ENCODE peak calls at places on chromosomes 12 and 14, in eight cellular contexts. One of them, this sample, is unnamed.

GRCh38 chr14:102418853-102419240 is 56.1 kb downstream of the TECPR2 start:
- DNase-seq in HS-27A: no peak
- DNase-seq in foreskin keratinocyte: no peak
- DNase-seq in testis: no peak
- DNase-seq in omental fat pad: no peak
- DNase-seq in RWPE1: no peak
- DNase-seq in ovary: no peak
- DNase-seq in substantia nigra: no peak
- DNase-seq in this sample: peak; percentile 74

GRCh38 chr12:11607313-11608081 is 42.0 kb upstream of the ETV6 start:
- DNase-seq in ovary: no peak
- DNase-seq in omental fat pad: no peak
- DNase-seq in foreskin keratinocyte: no peak
- DNase-seq in testis: no peak
- DNase-seq in HS-27A: no peak
- DNase-seq in RWPE1: no peak
- DNase-seq in substantia nigra: no peak
- DNase-seq in this sample: no peak

GRCh38 chr12:63919758-63920157 is 75.3 kb downstream of the SRGAP1 start:
- DNase-seq in ovary: no peak
- DNase-seq in omental fat pad: no peak
- DNase-seq in testis: no peak
- DNase-seq in substantia nigra: no peak
- DNase-seq in RWPE1: no peak
- DNase-seq in HS-27A: peak; percentile 50
- DNase-seq in foreskin keratinocyte: no peak
- DNase-seq in this sample: no peak

GRCh38 chr12:131939007-131939406 is 9.9 kb downstream of the PUS1 start:
- DNase-seq in foreskin keratinocyte: no peak
- DNase-seq in HS-27A: no peak
- DNase-seq in RWPE1: no peak
- DNase-seq in testis: no peak
- DNase-seq in ovary: no peak
- DNase-seq in substantia nigra: no peak
- DNase-seq in omental fat pad: no peak
- DNase-seq in this sample: no peak

GRCh38 chr12:19530631-19531020 is 91.3 kb downstream of the AEBP2 start:
- DNase-seq in ovary: no peak
- DNase-seq in substantia nigra: no peak
- DNase-seq in omental fat pad: no peak
- DNase-seq in HS-27A: no peak
- DNase-seq in testis: no peak
- DNase-seq in foreskin keratinocyte: no peak
- DNase-seq in RWPE1: peak; percentile 11
- DNase-seq in this sample: no peak

GRCh38 chr14:64723691-64724577 is 19.7 kb downstream of the PLEKHG3 start:
- DNase-seq in HS-27A: no peak
- DNase-seq in foreskin keratinocyte: no peak
- DNase-seq in RWPE1: no peak
- DNase-seq in testis: no peak
- DNase-seq in omental fat pad: no peak
- DNase-seq in ovary: no peak
- DNase-seq in substantia nigra: peak; percentile 38
- DNase-seq in this sample: no peak

GRCh38 chr14:21206753-21207684 is 51.2 kb upstream of the OR5AU1 start:
- DNase-seq in RWPE1: no peak
- DNase-seq in ovary: no peak
- DNase-seq in HS-27A: no peak
- DNase-seq in substantia nigra: no peak
- DNase-seq in testis: no peak
- DNase-seq in omental fat pad: no peak
- DNase-seq in foreskin keratinocyte: no peak
- DNase-seq in this sample: no peak

GRCh38 chr12:22656376-22656775 is 31.4 kb downstream of the ETNK1 start:
- DNase-seq in substantia nigra: no peak
- DNase-seq in omental fat pad: no peak
- DNase-seq in testis: no peak
- DNase-seq in HS-27A: no peak
- DNase-seq in ovary: no peak
- DNase-seq in foreskin keratinocyte: no peak
- DNase-seq in RWPE1: no peak
- DNase-seq in this sample: no peak

GRCh38 chr12:94832780-94833760 is 170.4 kb downstream of the NDUFA12 start:
- DNase-seq in RWPE1: no peak
- DNase-seq in omental fat pad: no peak
- DNase-seq in ovary: peak; percentile 17
- DNase-seq in substantia nigra: peak; percentile 8
- DNase-seq in testis: peak; percentile 23
- DNase-seq in foreskin keratinocyte: no peak
- DNase-seq in HS-27A: no peak
- DNase-seq in this sample: no peak

GRCh38 chr12:88391556-88391955 is 188.7 kb downstream of the KITLG start:
- DNase-seq in foreskin keratinocyte: no peak
- DNase-seq in omental fat pad: no peak
- DNase-seq in HS-27A: peak; percentile 43
- DNase-seq in testis: no peak
- DNase-seq in substantia nigra: no peak
- DNase-seq in ovary: no peak
- DNase-seq in RWPE1: peak; percentile 36
- DNase-seq in this sample: no peak

GRCh38 chr12:67716817-67717216 is 68.3 kb downstream of the DYRK2 start:
- DNase-seq in ovary: no peak
- DNase-seq in substantia nigra: no peak
- DNase-seq in foreskin keratinocyte: no peak
- DNase-seq in omental fat pad: no peak
- DNase-seq in RWPE1: no peak
- DNase-seq in testis: no peak
- DNase-seq in HS-27A: no peak
- DNase-seq in this sample: no peak

GRCh38 chr14:64725360-64725815 is 21.2 kb downstream of the PLEKHG3 start:
- DNase-seq in HS-27A: no peak
- DNase-seq in omental fat pad: no peak
- DNase-seq in RWPE1: no peak
- DNase-seq in foreskin keratinocyte: no peak
- DNase-seq in testis: no peak
- DNase-seq in substantia nigra: no peak
- DNase-seq in ovary: no peak
- DNase-seq in this sample: no peak

GRCh38 chr14:102461490-102462317 is 47.9 kb downstream of the ANKRD9 start:
- DNase-seq in RWPE1: no peak
- DNase-seq in testis: no peak
- DNase-seq in ovary: no peak
- DNase-seq in foreskin keratinocyte: no peak
- DNase-seq in omental fat pad: no peak
- DNase-seq in HS-27A: no peak
- DNase-seq in substantia nigra: no peak
- DNase-seq in this sample: no peak

GRCh38 chr12:65121049-65121955 is at the start of gene WIF1:
- DNase-seq in testis: peak; percentile 58
- DNase-seq in omental fat pad: no peak
- DNase-seq in foreskin keratinocyte: peak; percentile 5
- DNase-seq in RWPE1: peak; percentile 8
- DNase-seq in ovary: no peak
- DNase-seq in HS-27A: no peak
- DNase-seq in substantia nigra: no peak
- DNase-seq in this sample: peak; percentile 35

GRCh38 chr14:55938249-55938791 is 179.9 kb upstream of the PELI2 start:
- DNase-seq in omental fat pad: no peak
- DNase-seq in HS-27A: peak; percentile 59
- DNase-seq in RWPE1: peak; percentile 69
- DNase-seq in foreskin keratinocyte: peak; percentile 73
- DNase-seq in ovary: no peak
- DNase-seq in testis: no peak
- DNase-seq in substantia nigra: peak; percentile 61
- DNase-seq in this sample: peak; percentile 68

GRCh38 chr14:80493620-80494019 is 282.3 kb upstream of the DIO2 start:
- DNase-seq in substantia nigra: no peak
- DNase-seq in ovary: no peak
- DNase-seq in foreskin keratinocyte: no peak
- DNase-seq in testis: no peak
- DNase-seq in RWPE1: no peak
- DNase-seq in omental fat pad: no peak
- DNase-seq in HS-27A: no peak
- DNase-seq in this sample: no peak

GRCh38 chr14:92928961-92929688 is 6.2 kb downstream of the CHGA start:
- DNase-seq in substantia nigra: no peak
- DNase-seq in HS-27A: no peak
- DNase-seq in testis: no peak
- DNase-seq in ovary: no peak
- DNase-seq in omental fat pad: no peak
- DNase-seq in RWPE1: no peak
- DNase-seq in foreskin keratinocyte: no peak
- DNase-seq in this sample: no peak

GRCh38 chr12:16610006-16610520 is 4.1 kb upstream of the LMO3 start:
- DNase-seq in omental fat pad: no peak
- DNase-seq in ovary: no peak
- DNase-seq in testis: no peak
- DNase-seq in RWPE1: no peak
- DNase-seq in foreskin keratinocyte: no peak
- DNase-seq in HS-27A: no peak
- DNase-seq in substantia nigra: no peak
- DNase-seq in this sample: peak; percentile 27

GRCh38 chr12:76878045-76878898 is 547 bp downstream of the CSRP2 start:
- DNase-seq in foreskin keratinocyte: peak; percentile 27
- DNase-seq in HS-27A: no peak
- DNase-seq in substantia nigra: no peak
- DNase-seq in RWPE1: peak; percentile 54
- DNase-seq in omental fat pad: no peak
- DNase-seq in ovary: no peak
- DNase-seq in testis: no peak
- DNase-seq in this sample: no peak

GRCh38 chr12:1122803-1123202 is 131.8 kb downstream of the ERC1 start:
- DNase-seq in RWPE1: no peak
- DNase-seq in foreskin keratinocyte: no peak
- DNase-seq in HS-27A: no peak
- DNase-seq in testis: no peak
- DNase-seq in ovary: no peak
- DNase-seq in omental fat pad: no peak
- DNase-seq in substantia nigra: no peak
- DNase-seq in this sample: no peak

GRCh38 chr12:112881602-112882001 is 25.2 kb upstream of the OAS1 start:
- DNase-seq in RWPE1: no peak
- DNase-seq in omental fat pad: no peak
- DNase-seq in foreskin keratinocyte: no peak
- DNase-seq in substantia nigra: no peak
- DNase-seq in HS-27A: no peak
- DNase-seq in testis: no peak
- DNase-seq in ovary: no peak
- DNase-seq in this sample: no peak

This sample was measured in occipital lobe.